ENCODE peak calls at places on chromosomes 2 and 18, in six cellular contexts. V is tibial nerve, B is spleen, Z is left lung, N is mucosa of descending colon, R is Calu3. I is an unnamed sample.

GRCh38 chr18:34159691-34160185 is 65.0 kb downstream of the NOL4 start:
- DNase-seq in V (no peak), B (no peak), Z (no peak), N (no peak), R (no peak), I (no peak)

GRCh38 chr2:191710411-191710900 is 32.5 kb downstream of the NABP1 start:
- DNase-seq in V (no peak), B (no peak), Z (no peak), N (no peak), R (no peak), I (no peak)

GRCh38 chr2:226752887-226753286 is 46.7 kb downstream of the IRS1 start:
- DNase-seq in V (no peak), B (no peak), Z (no peak), N (no peak), R (no peak), I (no peak)

GRCh38 chr2:237744270-237744612 is 54.3 kb upstream of the RBM44 start:
- DNase-seq in V (no peak), B (no peak), Z (no peak), N (no peak), R (no peak), I (no peak)

GRCh38 chr2:32553829-32554432 is 73.9 kb upstream of the TTC27 start:
- DNase-seq in V (no peak), B (no peak), Z (no peak), N (peak), R (peak), I (no peak)

GRCh38 chr2:177124371-177124770 is 88.2 kb upstream of the HNRNPA3 start:
- DNase-seq in V (no peak), B (no peak), Z (no peak), N (no peak), R (no peak), I (no peak)

GRCh38 chr2:231123362-231123898 is 1.4 kb downstream of the HTR2B start:
- DNase-seq in V (no peak), B (no peak), Z (no peak), N (no peak), R (no peak), I (no peak)

GRCh38 chr18:54775686-54776085 is 52.6 kb upstream of the RAB27B start:
- DNase-seq in V (no peak), B (no peak), Z (no peak), N (no peak), R (peak), I (no peak)

GRCh38 chr2:173370198-173370597 is 15.5 kb downstream of the CDCA7 start:
- DNase-seq in V (no peak), B (no peak), Z (no peak), N (no peak), R (no peak), I (no peak)

GRCh38 chr2:239469101-239469960 is 68.5 kb upstream of the HDAC4 start:
- DNase-seq in V (no peak), B (no peak), Z (no peak), N (no peak), R (no peak), I (peak)

GRCh38 chr2:183229386-183229785 is 105.1 kb downstream of the NUP35 start:
- DNase-seq in V (no peak), B (no peak), Z (no peak), N (no peak), R (no peak), I (no peak)

GRCh38 chr2:191231995-191232394 is 13.2 kb upstream of the MYO1B start:
- DNase-seq in V (no peak), B (no peak), Z (no peak), N (no peak), R (no peak), I (no peak)

GRCh38 chr18:76494181-76494540 is 881 bp downstream of the ZNF516 start:
- DNase-seq in V (peak), B (peak), Z (peak), N (peak), R (no peak), I (no peak)

GRCh38 chr2:28398101-28398834 is 5.6 kb downstream of the FOSL2 start:
- DNase-seq in V (no peak), B (no peak), Z (no peak), N (no peak), R (no peak), I (no peak)

GRCh38 chr18:36613069-36613468 is 215.7 kb downstream of the TPGS2 start:
- DNase-seq in V (no peak), B (no peak), Z (no peak), N (no peak), R (no peak), I (no peak)

GRCh38 chr2:226767056-226767813 is 32.4 kb downstream of the IRS1 start:
- DNase-seq in V (no peak), B (no peak), Z (no peak), N (no peak), R (no peak), I (no peak)

GRCh38 chr2:237305579-237305978 is 108.4 kb downstream of the COL6A3 start:
- DNase-seq in V (no peak), B (no peak), Z (no peak), N (no peak), R (no peak), I (no peak)

GRCh38 chr18:2537281-2537680 is 34.0 kb downstream of the METTL4 start:
- DNase-seq in V (no peak), B (no peak), Z (no peak), N (no peak), R (no peak), I (no peak)

GRCh38 chr18:36871801-36872200 is 42.9 kb downstream of the KIAA1328 start:
- DNase-seq in V (no peak), B (no peak), Z (no peak), N (no peak), R (no peak), I (no peak)

GRCh38 chr2:70709275-70709674 is 58.7 kb downstream of the ADD2 start:
- DNase-seq in V (no peak), B (no peak), Z (no peak), N (no peak), R (no peak), I (no peak)

GRCh38 chr2:224040753-224041152 is 1.7 kb upstream of the SERPINE2 start:
- DNase-seq in V (no peak), B (no peak), Z (no peak), N (no peak), R (no peak), I (no peak)

GRCh38 chr18:77161954-77162353 is 29.4 kb upstream of the MBP start:
- DNase-seq in V (no peak), B (no peak), Z (no peak), N (no peak), R (no peak), I (no peak)

DNA sequence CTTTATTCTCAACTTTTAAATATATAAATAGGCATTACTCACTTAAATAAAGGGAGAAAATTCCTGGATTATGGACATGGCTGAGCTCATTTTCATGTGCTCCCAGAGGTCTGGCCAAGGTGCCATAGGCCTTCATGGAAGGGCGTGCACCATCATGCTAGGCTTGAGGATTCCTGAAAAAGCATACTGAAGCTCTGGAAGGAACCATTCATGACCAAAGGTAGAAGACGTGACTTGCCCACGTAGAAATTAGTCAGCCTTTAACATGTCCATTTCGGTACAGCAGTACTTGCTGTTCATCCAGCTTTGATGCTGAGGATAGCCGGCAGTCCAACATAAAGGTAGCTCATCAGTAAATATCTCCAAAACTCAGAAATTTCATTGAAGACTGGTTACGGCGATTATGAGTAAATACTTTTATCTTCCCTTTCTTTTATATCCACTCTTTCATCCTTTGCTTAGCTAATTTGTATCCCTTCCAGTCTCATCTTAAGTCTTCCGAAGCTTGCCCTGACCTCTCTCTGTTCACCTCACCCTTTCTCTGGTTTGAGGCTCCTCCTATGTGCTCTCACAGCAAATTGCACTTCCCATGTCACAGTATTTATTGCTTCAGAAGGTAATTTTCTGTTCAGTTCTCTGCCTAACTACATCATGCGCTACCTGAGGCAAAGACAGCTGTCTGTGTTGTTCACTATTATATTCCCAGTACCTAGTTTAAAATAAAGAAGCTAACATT is 32.3 kb upstream of the ASNSD1 start:
- DNase-seq in V (no peak), B (no peak), Z (no peak), N (no peak), R (no peak), I (no peak)
- TF ChIP-seq CTCF in V (no peak), B (no peak), Z (no peak), N (no peak), R (no peak), I (no peak)

GRCh38 chr18:50218432-50219197 is 23.7 kb upstream of the MYO5B start:
- DNase-seq in V (no peak), B (no peak), Z (no peak), N (peak), R (peak), I (no peak)
- TF ChIP-seq CTCF in V (peak), B (no peak), Z (no peak), N (no peak), R (peak), I (peak)

DNA sequence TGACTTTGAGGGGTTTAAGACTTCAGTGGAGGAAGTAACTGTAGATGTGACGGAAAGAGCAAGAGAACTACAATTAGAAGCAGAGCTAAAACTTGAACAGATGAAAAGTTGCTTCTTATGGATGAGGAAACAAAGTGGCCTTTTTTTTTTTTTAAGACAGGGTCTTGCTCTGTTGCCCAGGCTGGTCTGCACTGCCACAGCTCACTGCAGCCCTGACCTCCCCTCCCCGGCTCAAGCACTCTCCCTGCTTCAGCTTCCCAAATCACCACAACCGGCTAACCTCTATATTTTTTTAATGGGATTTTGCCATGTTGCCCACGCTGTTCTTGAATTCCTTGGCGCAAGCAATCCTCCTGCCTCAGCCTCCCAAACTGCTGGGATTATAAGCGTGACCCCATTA is 3.2 kb downstream of the MAP3K2 start:
- DNase-seq in V (no peak), B (no peak), Z (no peak), N (no peak), R (no peak), I (no peak)
- TF ChIP-seq CTCF in V (no peak), B (no peak), Z (no peak), N (no peak), R (no peak), I (no peak)

GRCh38 chr18:59127047-59127446 is 12.6 kb upstream of the SEC11C start:
- DNase-seq in V (no peak), B (no peak), Z (no peak), N (no peak), R (no peak), I (no peak)
- TF ChIP-seq CTCF in V (no peak), B (no peak), Z (no peak), N (no peak), R (no peak), I (no peak)

DNA sequence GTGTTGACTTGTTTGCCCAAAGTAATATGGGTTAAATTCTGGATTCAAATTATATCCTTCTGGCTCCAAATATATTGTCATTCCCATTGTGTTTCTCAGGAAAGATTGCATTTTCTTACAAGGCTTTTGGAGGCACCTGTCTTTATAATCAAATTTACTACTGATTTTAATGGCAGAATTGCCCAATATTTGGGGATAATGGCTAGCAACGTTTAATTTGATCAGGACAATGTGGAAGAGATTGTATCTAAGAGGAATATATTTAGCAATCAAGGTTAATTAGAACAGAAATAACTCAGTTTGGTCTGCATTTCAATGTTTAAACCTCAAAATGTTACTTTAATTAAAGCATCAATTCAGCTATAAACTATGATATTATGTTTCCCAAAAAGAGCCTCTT is 41.7 kb upstream of the ZNF804A start:
- DNase-seq in V (no peak), B (no peak), Z (no peak), N (no peak), R (no peak), I (no peak)
- TF ChIP-seq CTCF in V (no peak), B (no peak), Z (no peak), N (no peak), R (no peak), I (no peak)

GRCh38 chr2:102256281-102256680 is 55.1 kb upstream of the IL1RL1 start:
- DNase-seq in V (no peak), B (no peak), Z (no peak), N (no peak), R (no peak), I (no peak)

GRCh38 chr2:102251849-102252203 is 59.5 kb upstream of the IL1RL1 start:
- DNase-seq in V (no peak), B (no peak), Z (no peak), N (no peak), R (no peak), I (no peak)

GRCh38 chr2:102253140-102253752 is 58.1 kb upstream of the IL1RL1 start:
- DNase-seq in V (no peak), B (no peak), Z (no peak), N (no peak), R (no peak), I (no peak)

GRCh38 chr2:102251042-102251848 is 60.1 kb upstream of the IL1RL1 start:
- DNase-seq in V (no peak), B (peak), Z (peak), N (peak), R (peak), I (no peak)

GRCh38 chr2:102253753-102254150 is 57.6 kb upstream of the IL1RL1 start:
- DNase-seq in V (no peak), B (no peak), Z (no peak), N (no peak), R (no peak), I (no peak)
- TF ChIP-seq CTCF in V (no peak), B (no peak), Z (no peak), N (no peak), R (no peak), I (no peak)